ENCODE peak calls at places on chromosomes 11 and 22, in four cellular contexts. M is SJSA1; E is kidney epithelial cell; O is CD4-positive, CD25-positive, alpha-beta regulatory T cell. X is an unnamed sample.
A peak's percentile ranks its signal among the peaks of the same experiment; 100 is the strongest.

GRCh38 chr11:85029964-85030363 is 597.2 kb downstream of the DLG2 start:
- DNase-seq in O (no peak), E (no peak), M (no peak), X (peak; percentile 73)

GRCh38 chr11:128595221-128595620 is 7.9 kb upstream of the ETS1 start:
- DNase-seq in O (no peak), M (no peak), E (no peak), X (no peak)

GRCh38 chr11:9148727-9149126 is 57.3 kb upstream of the SCUBE2 start:
- DNase-seq in M (no peak), O (no peak), E (no peak), X (peak; percentile 52)

GRCh38 chr11:19311306-19312030 is 70.7 kb upstream of the E2F8 start:
- DNase-seq in O (no peak), E (no peak), M (peak; percentile 43), X (peak; percentile 38)

GRCh38 chr22:35531695-35532094 is 8.9 kb upstream of the RASD2 start:
- DNase-seq in O (no peak), M (no peak), E (no peak), X (no peak)

GRCh38 chr11:37788141-37788877 is 1190.3 kb upstream of the RAG2 start:
- DNase-seq in E (peak; percentile 76), M (no peak), O (no peak), X (peak; percentile 98)

GRCh38 chr11:73931039-73931645 is 19.7 kb upstream of the DNAJB13 start:
- DNase-seq in M (peak; percentile 41), E (peak; percentile 48), O (peak; percentile 16), X (peak; percentile 70)

GRCh38 chr11:45193695-45194094 is 47.3 kb downstream of the PRDM11 start:
- DNase-seq in O (no peak), E (no peak), M (no peak), X (no peak)

GRCh38 chr22:41290262-41291221 is 4.6 kb upstream of the RANGAP1 start:
- DNase-seq in M (peak; percentile 95), E (peak; percentile 77), O (no peak), X (peak; percentile 73)

GRCh38 chr11:96464695-96465307 is 75.0 kb downstream of the JRKL start:
- DNase-seq in E (peak; percentile 58), O (peak; percentile 55), M (no peak), X (peak; percentile 77)

GRCh38 chr22:41780714-41781507 is 19.6 kb upstream of the CCDC134 start:
- DNase-seq in O (peak; percentile 93), M (no peak), E (no peak), X (peak; percentile 57)

GRCh38 chr11:10666556-10666955 is 27.0 kb downstream of the IRAG1 start:
- DNase-seq in E (no peak), M (no peak), O (no peak), X (peak; percentile 32)

GRCh38 chr11:65827774-65828156 is 6.0 kb upstream of the SNX32 start:
- DNase-seq in O (no peak), M (no peak), E (no peak), X (no peak)

GRCh38 chr22:47807506-47807905 is 1045.1 kb downstream of the TBC1D22A start:
- DNase-seq in E (no peak), O (no peak), M (peak; percentile 33), X (no peak)

GRCh38 chr22:43798492-43798891 is 13.6 kb downstream of the EFCAB6 start:
- DNase-seq in O (no peak), E (peak; percentile 74), M (no peak), X (no peak)

GRCh38 chr11:130553306-130553705 is 104.9 kb downstream of the ADAMTS15 start:
- DNase-seq in O (no peak), M (no peak), E (no peak), X (no peak)

GRCh38 chr11:67301951-67302516 is 1.3 kb upstream of the SSH3 start:
- DNase-seq in O (no peak), E (no peak), M (no peak), X (peak; percentile 71)

GRCh38 chr11:111422494-111423249 is 43.6 kb upstream of the POU2AF1 start:
- DNase-seq in M (peak; percentile 45), E (no peak), O (peak; percentile 13), X (peak; percentile 18)

GRCh38 chr11:30585892-30586250 is 282 bp downstream of the MPPED2 start:
- DNase-seq in M (no peak), O (no peak), E (no peak), X (no peak)
- H3K4me3 ChIP-seq in M (peak overlapping the region; percentile 20), O (no peak overlapping the region), E (peak overlapping the region; percentile 53), X (peak overlapping the region; percentile 28)

GRCh38 chr11:123187221-123187620 is 7.8 kb downstream of the CLMP start:
- DNase-seq in E (no peak), O (no peak), M (no peak), X (no peak)

GRCh38 chr11:123186291-123186690 is 8.8 kb downstream of the CLMP start:
- DNase-seq in O (no peak), M (no peak), E (no peak), X (peak; percentile 84)

GRCh38 chr11:123188508-123189165 is 6.4 kb downstream of the CLMP start:
- DNase-seq in M (no peak), E (no peak), O (no peak), X (peak; percentile 48)

GRCh38 chr11:123185326-123185725 is 9.7 kb downstream of the CLMP start:
- DNase-seq in O (no peak), E (no peak), M (no peak), X (no peak)

GRCh38 chr11:123187670-123188507 is 7.2 kb downstream of the CLMP start:
- DNase-seq in O (no peak), E (no peak), M (no peak), X (no peak)
- H3K36me3 ChIP-seq in O (no peaks in the 10 kb centered on the region), E (no peaks in the 10 kb centered on the region), M (peaks cover 12% of the 10 kb centered on the region), X (no peaks in the 10 kb centered on the region)

GRCh38 chr22:33917744-33918406 is 2.4 kb downstream of the LARGE1 start:
- DNase-seq in E (no peak), O (no peak), M (no peak), X (no peak)
- H3K4me3 ChIP-seq in E (no peak overlapping the region), O (no peak overlapping the region), M (no peak overlapping the region), X (no peak overlapping the region)

GRCh38 chr22:19040581-19041402 is 81.4 kb downstream of the DGCR2 start:
- DNase-seq in M (no peak), E (no peak), O (no peak), X (no peak)
- H3K36me3 ChIP-seq in M (peaks cover 68% of the 10 kb centered on the region), E (peaks cover 3% of the 10 kb centered on the region), O (peaks cover 82% of the 10 kb centered on the region), X (peaks cover 30% of the 10 kb centered on the region)

GRCh38 chr22:38751422-38752346 is 4.1 kb downstream of the SUN2 start:
- DNase-seq in E (no peak), M (no peak), O (peak; percentile 86), X (peak; percentile 50)

GRCh38 chr22:38754247-38755154 is 1.3 kb downstream of the SUN2 start:
- DNase-seq in O (no peak), M (no peak), E (no peak), X (peak; percentile 73)

GRCh38 chr22:38755155-38755910 is 465 bp downstream of the SUN2 start:
- DNase-seq in E (no peak), O (peak; percentile 51), M (peak; percentile 89), X (peak; percentile 19)

GRCh38 chr22:38755911-38756532 is at the start of gene SUN2:
- DNase-seq in E (no peak), O (peak; percentile 93), M (peak; percentile 88), X (peak; percentile 49)

DNA sequence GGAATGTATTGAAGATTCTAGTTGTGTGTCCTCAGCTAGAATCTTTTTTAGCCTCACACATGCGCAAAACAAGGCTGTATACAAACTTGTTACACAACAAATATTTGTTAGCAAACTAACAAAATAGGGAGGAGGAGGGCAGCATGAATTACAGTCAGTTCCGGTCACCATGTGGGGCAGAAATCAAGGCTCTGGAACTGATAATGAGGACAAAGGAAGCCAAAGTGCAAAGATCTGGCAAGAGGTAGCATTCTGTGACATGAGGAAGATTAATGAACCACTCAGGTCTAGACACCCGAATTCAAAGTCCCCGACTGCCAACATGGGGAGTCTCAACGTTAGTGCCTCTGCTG is 1.9 kb downstream of the SUN2 start:
- DNase-seq in E (no peak), M (no peak), O (no peak), X (no peak)
- H3K4me3 ChIP-seq in E (no peak overlapping the region), M (peak overlapping the region; percentile 95), O (peak overlapping the region; percentile 96), X (no peak overlapping the region)

GRCh38 chr22:39426380-39427043 is 26.9 kb downstream of the TAB1 start:
- DNase-seq in M (no peak), E (no peak), O (no peak), X (no peak)
- H3K36me3 ChIP-seq in M (peaks cover 55% of the 10 kb centered on the region), E (peaks cover 4% of the 10 kb centered on the region), O (peaks cover 73% of the 10 kb centered on the region), X (peaks cover 17% of the 10 kb centered on the region)

GRCh38 chr11:76242004-76242779 is 35.9 kb upstream of the WNT11 start:
- DNase-seq in O (no peak), M (no peak), E (no peak), X (no peak)
- H3K4me3 ChIP-seq in O (no peak overlapping the region), M (no peak overlapping the region), E (no peak overlapping the region), X (no peak overlapping the region)

GRCh38 chr22:31618057-31618456 is 44.0 kb downstream of the PISD start:
- DNase-seq in M (no peak), E (no peak), O (no peak), X (no peak)
- H3K36me3 ChIP-seq in M (peaks cover 61% of the 10 kb centered on the region), E (peaks cover 6% of the 10 kb centered on the region), O (peaks cover 39% of the 10 kb centered on the region), X (peaks cover 34% of the 10 kb centered on the region)